ENCODE peak calls at places on chromosomes 4 and X, in five cellular contexts. D is CD4-positive, alpha-beta memory T cell; A is PC-3; T is H1; Y is MM.1S. N is an unnamed sample.

GRCh38 chrX:2484721-2485459 is 15.9 kb downstream of the DHRSX start:
- DNase-seq in T (no peak), Y (no peak), D (no peak), A (no peak), N (no peak)

GRCh38 chr4:123488916-123489315 is 92.3 kb downstream of the SPRY1 start:
- DNase-seq in T (no peak), Y (no peak), A (peak), D (no peak), N (no peak)

GRCh38 chr4:78747328-78747946 is 28.7 kb upstream of the BMP2K start:
- DNase-seq in A (no peak), D (no peak), T (no peak), Y (no peak), N (no peak)

GRCh38 chr4:53579826-53580225 is 11.5 kb downstream of the LNX1 start:
- DNase-seq in T (no peak), A (peak), Y (no peak), D (no peak), N (no peak)

GRCh38 chr4:77861500-77861899 is 1.1 kb upstream of the MRPL1 start:
- DNase-seq in Y (peak), A (no peak), D (peak), T (no peak), N (no peak)

GRCh38 chrX:72236841-72237240 is 2.0 kb downstream of the ERCC6L start:
- DNase-seq in A (peak), T (no peak), D (no peak), Y (no peak), N (no peak)

GRCh38 chrX:41906515-41907165 is 16.7 kb downstream of the CASK start:
- DNase-seq in T (no peak), Y (no peak), D (no peak), A (peak), N (no peak)

GRCh38 chr4:87734084-87734483 is 65.3 kb upstream of the IBSP start:
- DNase-seq in A (no peak), Y (no peak), D (no peak), T (no peak), N (no peak)

GRCh38 chr4:87978656-87979055 is 3.1 kb downstream of the SPP1 start:
- DNase-seq in Y (no peak), A (no peak), T (no peak), D (no peak), N (no peak)

GRCh38 chr4:153249199-153250154 is 45.2 kb downstream of the TRIM2 start:
- DNase-seq in Y (peak), D (peak), T (peak), A (peak), N (peak)

GRCh38 chrX:43643662-43644061 is 12.4 kb upstream of the MAOA start:
- DNase-seq in A (no peak), D (no peak), Y (no peak), T (no peak), N (no peak)

GRCh38 chr4:1192091-1192492 is 19.7 kb upstream of the SPON2 start:
- DNase-seq in A (peak), D (no peak), T (no peak), Y (no peak), N (peak)
- H3K4me3 ChIP-seq in A (peak), D (no peak), T (no peak), Y (no peak), N (no peak)

GRCh38 chr4:51835854-51836253 is 7.1 kb upstream of the DCUN1D4 start:
- DNase-seq in Y (no peak), A (no peak), T (no peak), D (no peak), N (peak)

GRCh38 chr4:51831133-51831532 is 11.8 kb upstream of the DCUN1D4 start:
- DNase-seq in T (peak), A (peak), Y (peak), D (peak), N (peak)

GRCh38 chr4:51825341-51825740 is 17.6 kb upstream of the DCUN1D4 start:
- DNase-seq in T (no peak), D (no peak), Y (no peak), A (no peak), N (no peak)

GRCh38 chr4:51835079-51835478 is 7.9 kb upstream of the DCUN1D4 start:
- DNase-seq in Y (no peak), A (no peak), D (no peak), T (no peak), N (no peak)

GRCh38 chr4:51830146-51830545 is 12.8 kb upstream of the DCUN1D4 start:
- DNase-seq in D (no peak), Y (no peak), A (no peak), T (no peak), N (peak)
- H3K4me3 ChIP-seq in D (no peak), Y (no peak), A (no peak), T (no peak), N (no peak)

GRCh38 chr4:89111833-89112563 is 665 bp downstream of the TIGD2 start:
- DNase-seq in D (peak), T (no peak), Y (peak), A (peak), N (no peak)

GRCh38 chr4:89108068-89108467 is 3.3 kb upstream of the TIGD2 start:
- DNase-seq in T (no peak), A (no peak), D (no peak), Y (no peak), N (no peak)

GRCh38 chr4:89110986-89111832 is at the start of gene TIGD2:
- DNase-seq in Y (peak), A (peak), D (peak), T (peak), N (peak)

GRCh38 chr4:89110541-89110985 is 770 bp upstream of the TIGD2 start:
- DNase-seq in T (peak), D (no peak), Y (no peak), A (peak), N (no peak)

GRCh38 chr4:89109841-89110540 is 1.3 kb upstream of the TIGD2 start:
- DNase-seq in T (no peak), A (no peak), D (no peak), Y (no peak), N (no peak)
- H3K4me3 ChIP-seq in T (peak), A (peak), D (peak), Y (peak), N (peak)

DNA sequence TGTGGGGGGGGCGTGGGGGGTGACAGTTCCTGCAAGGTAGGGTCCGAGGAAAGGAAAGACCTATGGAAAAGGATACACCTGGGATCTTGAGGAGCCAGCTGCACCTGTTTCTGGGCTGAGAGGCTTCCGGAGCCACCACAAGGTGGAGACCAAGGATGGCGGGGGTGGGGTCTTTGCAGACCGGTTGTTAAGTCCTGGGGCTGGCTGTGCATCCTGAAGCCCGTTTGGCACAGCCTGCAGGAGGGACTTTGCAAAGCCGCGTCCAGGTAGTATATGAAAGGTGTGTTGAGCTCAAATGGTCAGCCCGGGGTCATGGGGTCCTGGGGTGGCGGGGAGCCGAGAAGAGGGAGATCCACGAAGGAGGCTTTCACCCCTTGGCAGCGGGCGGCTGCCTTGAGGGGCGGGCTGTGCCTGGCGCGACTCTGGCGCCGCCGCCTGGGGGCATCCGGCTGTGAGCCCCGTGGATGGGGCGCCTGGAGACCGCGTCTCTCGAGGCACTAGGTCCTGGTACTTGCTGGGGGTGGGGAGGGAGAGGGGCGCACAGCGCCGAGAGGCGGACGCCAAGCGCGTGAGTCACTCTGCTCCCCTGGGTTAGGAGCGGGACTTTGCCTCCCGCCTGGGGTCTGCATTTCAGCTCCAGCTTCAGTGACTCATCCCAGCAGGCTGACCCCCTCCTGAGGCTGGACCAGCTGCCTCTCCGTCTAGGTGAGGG is 58.2 kb upstream of the DYNLT3 start:
- DNase-seq in Y (no peak), D (no peak), T (peak), A (no peak), N (peak)
- H3K4me3 ChIP-seq in Y (no peak), D (no peak), T (peak), A (no peak), N (peak)

DNA sequence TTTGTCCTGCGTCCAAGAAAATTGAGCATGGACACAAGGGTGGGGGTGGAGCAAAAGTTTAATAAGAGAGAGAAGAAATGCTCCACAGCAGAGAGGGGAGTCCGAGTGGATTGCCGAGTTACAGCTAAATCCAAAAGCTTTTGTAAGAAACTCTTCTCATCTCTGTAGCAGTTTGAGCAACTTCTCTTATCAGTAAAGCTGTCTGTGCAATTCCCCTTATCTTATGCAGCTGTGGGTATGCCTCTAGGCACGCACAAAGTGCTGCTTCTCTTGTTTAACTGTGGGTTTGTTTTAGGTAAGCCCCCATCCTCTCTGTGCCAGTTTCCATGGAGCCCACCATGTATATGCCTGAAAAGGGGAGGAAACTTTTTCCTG is 44.8 kb downstream of the HMGB2 start:
- DNase-seq in A (no peak), T (no peak), Y (peak), D (no peak), N (no peak)
- H3K4me3 ChIP-seq in A (no peak), T (no peak), Y (peak), D (no peak), N (no peak)

GRCh38 chr4:108395786-108396185 is 224.6 kb upstream of the RPL34 start:
- DNase-seq in Y (no peak), A (no peak), T (no peak), D (no peak), N (no peak)

GRCh38 chr4:108398326-108398725 is 222.1 kb upstream of the RPL34 start:
- DNase-seq in Y (no peak), T (no peak), A (no peak), D (peak), N (no peak)

GRCh38 chr4:108397850-108398249 is 222.5 kb upstream of the RPL34 start:
- DNase-seq in Y (no peak), D (no peak), A (no peak), T (no peak), N (no peak)

GRCh38 chr4:108396900-108397299 is 223.5 kb upstream of the RPL34 start:
- DNase-seq in A (no peak), Y (no peak), D (no peak), T (no peak), N (no peak)

DNA sequence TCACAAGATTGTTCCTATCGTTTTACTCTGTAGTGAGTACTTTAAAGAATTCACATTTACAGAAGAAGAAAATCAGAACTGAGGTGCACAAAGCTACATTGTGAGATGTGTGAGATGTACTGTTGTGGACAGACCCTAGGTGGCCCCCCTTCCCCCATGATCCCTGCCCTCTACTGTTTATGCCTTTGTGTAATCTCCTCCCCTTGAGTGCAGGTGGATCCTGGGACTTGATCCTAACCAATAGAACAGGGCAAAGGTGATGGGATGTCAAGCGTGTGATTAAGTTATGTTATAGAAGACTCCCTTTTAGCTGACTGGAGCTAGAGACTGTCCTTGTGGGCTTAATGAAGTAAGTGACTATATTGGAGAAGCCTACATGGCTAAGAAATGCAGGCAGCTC is 225.1 kb upstream of the LEF1 start:
- DNase-seq in D (no peak), A (no peak), Y (no peak), T (no peak), N (no peak)
- H3K4me3 ChIP-seq in D (no peak), A (no peak), Y (no peak), T (no peak), N (no peak)

GRCh38 chr4:139461022-139461421 is 7.1 kb downstream of the RAB33B start:
- DNase-seq in T (peak), D (no peak), A (no peak), Y (no peak), N (peak)

GRCh38 chr4:139458999-139459398 is 5.1 kb downstream of the RAB33B start:
- DNase-seq in Y (no peak), A (peak), T (peak), D (no peak), N (no peak)

GRCh38 chr4:139460565-139460964 is 6.6 kb downstream of the RAB33B start:
- DNase-seq in T (peak), Y (no peak), D (no peak), A (no peak), N (no peak)

GRCh38 chr4:139457318-139457717 is 3.4 kb downstream of the RAB33B start:
- DNase-seq in D (no peak), A (peak), Y (no peak), T (no peak), N (no peak)

DNA sequence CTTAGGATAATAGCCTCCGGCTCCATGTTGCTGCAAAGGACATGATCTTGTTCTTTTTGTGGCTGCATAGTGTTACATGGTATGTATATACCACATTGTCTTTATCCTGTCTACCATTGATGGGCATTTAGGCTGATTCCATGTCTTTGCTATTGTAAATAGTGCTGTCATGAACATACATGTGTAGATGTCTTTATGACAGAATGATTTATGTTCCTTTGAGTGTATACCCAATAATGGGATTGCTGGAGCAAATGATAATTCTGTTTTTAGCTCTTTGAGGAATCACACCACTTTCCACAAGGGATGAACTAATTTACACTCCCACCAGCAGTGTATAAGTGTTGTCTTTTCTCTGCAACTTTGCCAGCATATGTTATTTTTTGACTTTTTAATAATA is 4.6 kb downstream of the RAB33B start:
- DNase-seq in T (no peak), A (no peak), Y (no peak), D (no peak), N (no peak)
- H3K4me3 ChIP-seq in T (no peak), A (no peak), Y (no peak), D (no peak), N (no peak)

N was measured in BE2C.